ENCODE peak calls at places on chromosome 9, in six cellular contexts. W is mesenchymal stem cell; J is SHP77 treated with DMSO at 0.1 percent for 48 hours; B is iris pigment epithelial cell; V is stimulated activated CD8-positive, alpha-beta memory T cell treated with anti-CD3 and anti-CD28 coated beads, Interleukin-4, amount 100 ng/mL, for 4 hours; X is erythroblast. T is an unnamed sample.

GRCh38 chr9:36191290-36191645 is 547 bp downstream of the CLTA start:
- DNase-seq in J (no peak), B (peak; percentile 56), X (peak; percentile 74), W (peak; percentile 45), V (peak; percentile 15), T (no peak)

GRCh38 chr9:116274293-116274692 is 120.7 kb downstream of the PAPPA start:
- DNase-seq in W (peak; percentile 91), J (no peak), X (no peak), B (peak; percentile 85), V (no peak), T (no peak)

GRCh38 chr9:121439711-121440110 is 59.9 kb downstream of the GGTA1 start:
- DNase-seq in B (no peak), W (peak; percentile 35), V (no peak), J (no peak), X (no peak), T (no peak)

GRCh38 chr9:134880484-134881312 is at the start of gene FCN2:
- DNase-seq in W (no peak), B (no peak), V (no peak), J (no peak), X (no peak), T (no peak)

GRCh38 chr9:35690447-35691324 is 961 bp upstream of the TPM2 start:
- DNase-seq in J (no peak), B (peak; percentile 76), W (peak; percentile 87), X (peak; percentile 39), V (no peak), T (peak; percentile 38)

GRCh38 chr9:105157178-105157583 is 87.3 kb upstream of the SLC44A1 start:
- DNase-seq in V (no peak), J (peak; percentile 23), B (peak; percentile 77), X (peak; percentile 82), W (peak; percentile 86), T (peak; percentile 71)

GRCh38 chr9:94799578-94800264 is 73.2 kb downstream of the AOPEP start:
- DNase-seq in X (no peak), V (no peak), W (peak; percentile 73), B (peak; percentile 84), J (no peak), T (peak; percentile 45)

GRCh38 chr9:136143215-136144001 is 24.7 kb upstream of the TMEM250 start:
- DNase-seq in X (peak; percentile 74), J (peak; percentile 19), V (no peak), B (peak; percentile 34), W (peak; percentile 12), T (peak; percentile 56)

GRCh38 chr9:93656426-93657222 is 80.2 kb downstream of the PHF2 start:
- DNase-seq in V (no peak), B (no peak), W (no peak), X (no peak), J (no peak), T (no peak)

GRCh38 chr9:18920685-18921084 is 112.3 kb downstream of the SAXO1 start:
- DNase-seq in B (peak; percentile 31), J (no peak), X (no peak), W (no peak), V (no peak), T (no peak)

GRCh38 chr9:18703086-18703750 is 229.3 kb downstream of the ADAMTSL1 start:
- DNase-seq in B (peak; percentile 56), J (no peak), V (no peak), X (no peak), W (no peak), T (no peak)

GRCh38 chr9:135122316-135122715 is 34.8 kb downstream of the OLFM1 start:
- DNase-seq in V (no peak), W (no peak), J (no peak), B (no peak), X (no peak), T (no peak)

GRCh38 chr9:3080951-3081350 is 237.1 kb upstream of the PUM3 start:
- DNase-seq in W (no peak), V (no peak), J (no peak), X (no peak), B (no peak), T (no peak)

GRCh38 chr9:116639251-116639741 is 47.8 kb upstream of the TRIM32 start:
- DNase-seq in B (peak; percentile 20), V (no peak), J (no peak), W (peak; percentile 34), X (no peak), T (no peak)

GRCh38 chr9:126915846-126916543 is 1.4 kb downstream of the RALGPS1 start:
- DNase-seq in J (no peak), B (no peak), X (no peak), W (no peak), V (no peak), T (peak; percentile 4)

GRCh38 chr9:32807217-32807616 is 23.9 kb downstream of the TMEM215 start:
- DNase-seq in J (no peak), V (no peak), X (no peak), W (no peak), B (no peak), T (no peak)

GRCh38 chr9:6413365-6414263 is 615 bp downstream of the UHRF2 start:
- DNase-seq in J (no peak), W (no peak), B (peak; percentile 34), V (no peak), X (peak; percentile 74), T (no peak)

GRCh38 chr9:110969971-110970381 is 68.3 kb downstream of the LPAR1 start:
- DNase-seq in X (no peak), V (no peak), J (no peak), W (peak; percentile 64), B (peak; percentile 89), T (peak; percentile 39)

GRCh38 chr9:70778568-70778967 is 342.9 kb downstream of the TRPM3 start:
- DNase-seq in B (no peak), V (no peak), J (no peak), W (no peak), X (no peak), T (no peak)

GRCh38 chr9:84139296-84140100 is 158.9 kb downstream of the RMI1 start:
- DNase-seq in B (peak; percentile 15), W (no peak), V (no peak), J (no peak), X (no peak), T (no peak)

GRCh38 chr9:98054376-98054951 is 2.1 kb upstream of the NANS start:
- DNase-seq in J (no peak), W (no peak), B (no peak), V (no peak), X (no peak), T (no peak)

GRCh38 chr9:100324594-100325200 is 28.0 kb downstream of the TEX10 start:
- DNase-seq in X (peak; percentile 67), V (no peak), W (peak; percentile 49), B (peak; percentile 67), J (no peak), T (no peak)

GRCh38 chr9:136945333-136946227 is 537 bp downstream of the C8G start:
- DNase-seq in B (no peak), V (no peak), X (no peak), J (no peak), W (no peak), T (no peak)

GRCh38 chr9:36729902-36730301 is 157.2 kb downstream of the MELK start:
- DNase-seq in J (no peak), V (no peak), W (peak; percentile 12), B (peak; percentile 70), X (no peak), T (no peak)

GRCh38 chr9:136759436-136760325 is 1.6 kb upstream of the LCN8 start:
- DNase-seq in V (no peak), W (no peak), B (no peak), X (no peak), J (no peak), T (no peak)

GRCh38 chr9:1005043-1005667 is 28.7 kb downstream of the DMRT3 start:
- DNase-seq in W (peak; percentile 16), B (peak; percentile 62), X (peak; percentile 38), J (no peak), V (no peak), T (peak; percentile 41)

GRCh38 chr9:34510506-34511159 is 12.2 kb downstream of the ENHO start:
- DNase-seq in X (no peak), B (no peak), V (no peak), J (no peak), W (no peak), T (no peak)

GRCh38 chr9:136230365-136230764 is 15.2 kb downstream of the QSOX2 start:
- DNase-seq in B (no peak), V (no peak), J (no peak), X (peak; percentile 80), W (no peak), T (no peak)

GRCh38 chr9:100379862-100380261 is 27.1 kb upstream of the TEX10 start:
- DNase-seq in W (peak; percentile 85), B (peak; percentile 89), V (no peak), X (no peak), J (no peak), T (no peak)

GRCh38 chr9:31730398-31730797 is 654.0 kb upstream of the ACO1 start:
- DNase-seq in V (no peak), X (no peak), B (no peak), W (no peak), J (no peak), T (no peak)

GRCh38 chr9:122226758-122227575 is 1.8 kb downstream of the LHX6 start:
- DNase-seq in B (no peak), W (no peak), J (no peak), V (no peak), X (no peak), T (no peak)

GRCh38 chr9:112751059-112751795 is 667 bp downstream of the SNX30 start:
- DNase-seq in J (peak; percentile 31), B (peak; percentile 86), X (peak; percentile 59), W (peak; percentile 94), V (no peak), T (peak; percentile 68)

GRCh38 chr9:117400131-117400530 is 14.7 kb downstream of the ASTN2 start:
- DNase-seq in W (no peak), B (no peak), X (no peak), V (no peak), J (no peak), T (no peak)

GRCh38 chr9:119004618-119004990 is 364.6 kb downstream of the BRINP1 start:
- DNase-seq in J (no peak), W (peak; percentile 93), X (no peak), V (no peak), B (peak; percentile 52), T (no peak)

GRCh38 chr9:128550226-128550625 is 2.2 kb upstream of the SPTAN1 start:
- DNase-seq in X (no peak), B (no peak), V (no peak), J (no peak), W (peak; percentile 15), T (no peak)